ENCODE peak calls at places on chromosomes 1 and 21, in four cellular contexts. One of them, this sample, is unnamed.

GRCh38 chr1:67970088-67970487 is 80.3 kb downstream of the DIRAS3 start:
- DNase-seq in K562: no peak
- DNase-seq in A549: no peak
- DNase-seq in endothelial cell of umbilical vein: peak
- DNase-seq in this sample: no peak

GRCh38 chr1:248596615-248597014 is 885 bp downstream of the OR2T10 start:
- DNase-seq in K562: peak
- DNase-seq in A549: no peak
- DNase-seq in endothelial cell of umbilical vein: no peak
- DNase-seq in this sample: peak

GRCh38 chr21:21397464-21397863 is 399.3 kb downstream of the NCAM2 start:
- DNase-seq in K562: no peak
- DNase-seq in A549: no peak
- DNase-seq in endothelial cell of umbilical vein: no peak
- DNase-seq in this sample: no peak

GRCh38 chr1:223411309-223411708 is 18.1 kb downstream of the CCDC185 start:
- DNase-seq in K562: no peak
- DNase-seq in A549: no peak
- DNase-seq in endothelial cell of umbilical vein: no peak
- DNase-seq in this sample: no peak

GRCh38 chr1:24912359-24913273 is 17.5 kb downstream of the RUNX3 start:
- DNase-seq in K562: no peak
- DNase-seq in A549: no peak
- DNase-seq in endothelial cell of umbilical vein: no peak
- DNase-seq in this sample: no peak

GRCh38 chr1:234943801-234944402 is 184.7 kb downstream of the TOMM20 start:
- DNase-seq in K562: no peak
- DNase-seq in A549: no peak
- DNase-seq in endothelial cell of umbilical vein: no peak
- DNase-seq in this sample: no peak

GRCh38 chr1:99979071-99979470 is 9.3 kb downstream of the SLC35A3 start:
- DNase-seq in K562: no peak
- DNase-seq in A549: no peak
- DNase-seq in endothelial cell of umbilical vein: no peak
- DNase-seq in this sample: no peak

GRCh38 chr1:162193201-162193600 is 123.7 kb downstream of the NOS1AP start:
- DNase-seq in K562: no peak
- DNase-seq in A549: no peak
- DNase-seq in endothelial cell of umbilical vein: no peak
- DNase-seq in this sample: no peak

GRCh38 chr21:33069994-33070811 is at the start of gene OLIG1:
- DNase-seq in K562: no peak
- DNase-seq in A549: peak
- DNase-seq in endothelial cell of umbilical vein: peak
- DNase-seq in this sample: peak

GRCh38 chr1:223258751-223259177 is 105.2 kb downstream of the SUSD4 start:
- DNase-seq in K562: peak
- DNase-seq in A549: peak
- DNase-seq in endothelial cell of umbilical vein: no peak
- DNase-seq in this sample: peak

GRCh38 chr1:167713330-167714081 is 8.3 kb upstream of the MPZL1 start:
- DNase-seq in K562: no peak
- DNase-seq in A549: no peak
- DNase-seq in endothelial cell of umbilical vein: peak
- DNase-seq in this sample: peak

GRCh38 chr1:225822655-225823403 is 12.9 kb downstream of the EPHX1 start:
- DNase-seq in K562: no peak
- DNase-seq in A549: no peak
- DNase-seq in endothelial cell of umbilical vein: no peak
- DNase-seq in this sample: no peak

GRCh38 chr1:113396585-113396984 is 6.3 kb downstream of the MAGI3 start:
- DNase-seq in K562: no peak
- DNase-seq in A549: peak
- DNase-seq in endothelial cell of umbilical vein: peak
- DNase-seq in this sample: no peak

GRCh38 chr1:186681806-186682205 is 1.6 kb upstream of the PTGS2 start:
- DNase-seq in K562: no peak
- DNase-seq in A549: no peak
- DNase-seq in endothelial cell of umbilical vein: peak
- DNase-seq in this sample: no peak

GRCh38 chr1:114756949-114757454 is 782 bp downstream of the CSDE1 start:
- DNase-seq in K562: peak
- DNase-seq in A549: peak
- DNase-seq in endothelial cell of umbilical vein: no peak
- DNase-seq in this sample: peak

GRCh38 chr1:55483523-55483922 is 268.4 kb upstream of the USP24 start:
- DNase-seq in K562: peak
- DNase-seq in A549: no peak
- DNase-seq in endothelial cell of umbilical vein: no peak
- DNase-seq in this sample: peak

GRCh38 chr1:67937651-67938050 is 104.4 kb upstream of the GNG12 start:
- DNase-seq in K562: no peak
- DNase-seq in A549: no peak
- DNase-seq in endothelial cell of umbilical vein: no peak
- DNase-seq in this sample: no peak

GRCh38 chr1:162422662-162423375 is 10.9 kb upstream of the SH2D1B start:
- DNase-seq in K562: no peak
- DNase-seq in A549: no peak
- DNase-seq in endothelial cell of umbilical vein: no peak
- DNase-seq in this sample: peak

GRCh38 chr1:234604726-234605492 is 5.1 kb downstream of the IRF2BP2 start:
- DNase-seq in K562: peak
- DNase-seq in A549: no peak
- DNase-seq in endothelial cell of umbilical vein: peak
- DNase-seq in this sample: peak

GRCh38 chr1:25568090-25568833 is 24.9 kb downstream of the LDLRAP1 start:
- DNase-seq in K562: no peak
- DNase-seq in A549: no peak
- DNase-seq in endothelial cell of umbilical vein: peak
- DNase-seq in this sample: no peak

GRCh38 chr1:92483442-92484170 is 3.1 kb downstream of the GFI1 start:
- DNase-seq in K562: no peak
- DNase-seq in A549: no peak
- DNase-seq in endothelial cell of umbilical vein: no peak
- DNase-seq in this sample: peak

GRCh38 chr1:81801834-81802531 is 1.2 kb downstream of the ADGRL2 start:
- DNase-seq in K562: no peak
- DNase-seq in A549: no peak
- DNase-seq in endothelial cell of umbilical vein: peak
- DNase-seq in this sample: no peak

GRCh38 chr1:221810406-221810805 is 68.5 kb upstream of the DUSP10 start:
- DNase-seq in K562: no peak
- DNase-seq in A549: no peak
- DNase-seq in endothelial cell of umbilical vein: peak
- DNase-seq in this sample: no peak

GRCh38 chr21:17435565-17436543 is 77.0 kb upstream of the CXADR start:
- DNase-seq in K562: no peak
- DNase-seq in A549: no peak
- DNase-seq in endothelial cell of umbilical vein: peak
- DNase-seq in this sample: no peak

GRCh38 chr1:17856496-17857108 is 101.5 kb downstream of the ACTL8 start:
- DNase-seq in K562: no peak
- DNase-seq in A549: no peak
- DNase-seq in endothelial cell of umbilical vein: no peak
- DNase-seq in this sample: no peak

GRCh38 chr1:234921266-234922062 is 207.2 kb downstream of the TOMM20 start:
- DNase-seq in K562: no peak
- DNase-seq in A549: no peak
- DNase-seq in endothelial cell of umbilical vein: peak
- DNase-seq in this sample: no peak

GRCh38 chr1:29639156-29639736 is 402.9 kb downstream of the PTPRU start:
- DNase-seq in K562: no peak
- DNase-seq in A549: no peak
- DNase-seq in endothelial cell of umbilical vein: no peak
- DNase-seq in this sample: no peak

GRCh38 chr1:147177611-147178370 is 5.5 kb upstream of the PRKAB2 start:
- DNase-seq in K562: no peak
- DNase-seq in A549: no peak
- DNase-seq in endothelial cell of umbilical vein: no peak
- DNase-seq in this sample: no peak
- TF ChIP-seq CTCF in K562: no peak
- TF ChIP-seq CTCF in A549: no peak
- TF ChIP-seq CTCF in endothelial cell of umbilical vein: no peak
- TF ChIP-seq CTCF in this sample: no peak

GRCh38 chr21:44425895-44426662 is 29.2 kb upstream of the LRRC3 start:
- DNase-seq in K562: no peak
- DNase-seq in A549: no peak
- DNase-seq in endothelial cell of umbilical vein: no peak
- DNase-seq in this sample: no peak
- H3K4me3 ChIP-seq in K562: no peak
- H3K4me3 ChIP-seq in A549: peak
- H3K4me3 ChIP-seq in endothelial cell of umbilical vein: no peak
- H3K4me3 ChIP-seq in this sample: no peak

DNA sequence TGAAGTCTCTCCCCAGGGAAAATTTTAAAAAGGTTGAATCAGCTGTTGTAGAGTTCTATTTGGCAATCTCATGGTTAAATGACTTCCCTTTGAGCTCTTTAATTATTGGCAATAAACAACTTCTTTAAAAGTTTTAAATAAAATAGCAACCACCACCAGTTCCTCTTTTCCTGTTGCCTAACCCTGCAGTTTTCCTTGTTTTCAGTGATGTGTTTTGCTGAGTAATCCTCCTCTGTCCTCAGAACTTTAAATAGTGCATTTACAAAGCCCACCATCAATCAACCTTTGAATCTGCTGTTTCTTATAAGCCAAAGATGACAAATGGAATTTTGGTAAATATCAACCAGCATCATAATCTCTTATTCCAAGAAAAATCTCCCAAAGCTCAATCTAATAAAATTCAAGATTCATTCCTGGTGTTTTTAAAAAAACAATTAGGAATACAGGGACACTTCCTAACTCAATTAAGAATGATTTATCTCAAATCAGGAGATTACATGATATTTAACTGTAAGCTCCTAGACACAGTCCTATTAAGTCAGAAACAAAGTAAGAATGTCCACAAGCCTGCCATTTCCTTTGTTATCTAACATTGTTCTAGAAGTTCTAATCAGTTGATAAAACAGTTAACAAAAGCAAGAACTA is 14.8 kb downstream of the AVPR1B start:
- DNase-seq in K562: no peak
- DNase-seq in A549: no peak
- DNase-seq in endothelial cell of umbilical vein: peak
- DNase-seq in this sample: peak
- TF ChIP-seq MYC in K562: no peak
- TF ChIP-seq MYC in A549: no peak
- TF ChIP-seq MYC in endothelial cell of umbilical vein: no peak
- TF ChIP-seq MYC in this sample: no peak

GRCh38 chr21:41589131-41589530 is 81.2 kb upstream of the TMPRSS2 start:
- DNase-seq in K562: no peak
- DNase-seq in A549: no peak
- DNase-seq in endothelial cell of umbilical vein: no peak
- DNase-seq in this sample: no peak
- TF ChIP-seq CTCF in K562: no peak
- TF ChIP-seq CTCF in A549: no peak
- TF ChIP-seq CTCF in endothelial cell of umbilical vein: no peak
- TF ChIP-seq CTCF in this sample: no peak

GRCh38 chr21:37396855-37397254 is 30.3 kb downstream of the DYRK1A start:
- DNase-seq in K562: no peak
- DNase-seq in A549: no peak
- DNase-seq in endothelial cell of umbilical vein: no peak
- DNase-seq in this sample: no peak
- H3K4me3 ChIP-seq in K562: no peak
- H3K4me3 ChIP-seq in A549: no peak
- H3K4me3 ChIP-seq in endothelial cell of umbilical vein: no peak
- H3K4me3 ChIP-seq in this sample: no peak